ENCODE peak calls at places on chromosomes 16 and 17, in five cellular contexts. F, Y, T, G and B are unnamed samples. For H3K4me1, the result is how much of the 10 kb centered on the place peaks cover.

GRCh38 chr17:40516581-40517285 is 15.3 kb upstream of the TNS4 start:
- DNase-seq in T (no peak), G (peak), Y (peak), F (peak), B (peak)

GRCh38 chr17:47987240-47987835 is 16.4 kb downstream of the CDK5RAP3 start:
- DNase-seq in T (no peak), G (no peak), F (no peak), Y (no peak), B (no peak)

GRCh38 chr16:72270531-72270930 is 98.6 kb upstream of the PMFBP1 start:
- DNase-seq in Y (no peak), G (no peak), F (no peak), T (no peak), B (no peak)

GRCh38 chr17:40602445-40603443 is 37.5 kb upstream of the CCR7 start:
- DNase-seq in T (no peak), F (no peak), Y (no peak), G (no peak), B (no peak)

GRCh38 chr17:6534846-6535514 is 21.4 kb downstream of the PITPNM3 start:
- DNase-seq in G (peak), F (no peak), T (no peak), Y (no peak), B (no peak)

GRCh38 chr17:65163990-65164495 is 26.9 kb downstream of the RGS9 start:
- DNase-seq in Y (peak), G (no peak), F (peak), T (no peak), B (peak)

GRCh38 chr17:48589831-48590602 is at the start of gene HOXB3:
- DNase-seq in G (no peak), Y (no peak), F (no peak), T (no peak), B (no peak)

GRCh38 chr17:49861150-49861884 is 13.4 kb upstream of the TAC4 start:
- DNase-seq in T (peak), F (peak), G (no peak), Y (peak), B (peak)

GRCh38 chr16:57264950-57265371 is 19.5 kb downstream of the PLLP start:
- DNase-seq in G (no peak), Y (no peak), F (no peak), T (no peak), B (no peak)

GRCh38 chr17:66715745-66716156 is 119.2 kb upstream of the CACNG5 start:
- DNase-seq in T (no peak), Y (peak), G (no peak), F (no peak), B (no peak)

GRCh38 chr17:58200024-58200633 is 7.6 kb downstream of the EPX start:
- DNase-seq in F (peak), T (no peak), Y (peak), G (no peak), B (peak)

GRCh38 chr17:29615048-29615385 is 7.7 kb downstream of the CORO6 start:
- DNase-seq in G (no peak), T (peak), F (peak), Y (no peak), B (no peak)

GRCh38 chr16:57815987-57816745 is 13.9 kb upstream of the KIFC3 start:
- DNase-seq in Y (peak), G (peak), F (peak), T (peak), B (peak)

GRCh38 chr17:57636985-57637667 is 108.0 kb downstream of the CCDC182 start:
- DNase-seq in T (no peak), G (no peak), F (no peak), Y (no peak), B (no peak)

GRCh38 chr17:2259769-2260536 is 43.6 kb downstream of the SMG6 start:
- DNase-seq in T (no peak), G (no peak), F (peak), Y (no peak), B (no peak)

GRCh38 chr16:57892041-57892440 is 78.9 kb downstream of the CNGB1 start:
- DNase-seq in T (no peak), F (no peak), Y (no peak), G (no peak), B (peak)

GRCh38 chr16:69348222-69348621 is 3.4 kb downstream of the TMED6 start:
- DNase-seq in Y (no peak), T (no peak), F (no peak), G (no peak), B (no peak)
- H3K27ac ChIP-seq in Y (no peak), T (no peak), F (no peak), G (no peak), B (no peak)

GRCh38 chr16:29806096-29806579 is at the start of gene MAZ:
- DNase-seq in F (no peak), T (peak), Y (no peak), G (no peak), B (no peak)
- H3K4me1 ChIP-seq in F (under half), T (under half), Y (under half), G (under half), B (under half)

GRCh38 chr16:81283044-81283443 is 31.7 kb upstream of the GAN start:
- DNase-seq in Y (no peak), T (no peak), F (no peak), G (no peak), B (no peak)

GRCh38 chr16:81280393-81280792 is 34.4 kb upstream of the GAN start:
- DNase-seq in F (no peak), Y (no peak), G (no peak), T (no peak), B (no peak)

GRCh38 chr16:81279375-81279774 is 35.4 kb upstream of the GAN start:
- DNase-seq in F (no peak), T (no peak), Y (no peak), G (no peak), B (no peak)

GRCh38 chr16:81284995-81285600 is 29.7 kb upstream of the GAN start:
- DNase-seq in T (no peak), G (peak), F (no peak), Y (no peak), B (no peak)
- H3K27ac ChIP-seq in T (no peak), G (no peak), F (no peak), Y (no peak), B (no peak)

DNA sequence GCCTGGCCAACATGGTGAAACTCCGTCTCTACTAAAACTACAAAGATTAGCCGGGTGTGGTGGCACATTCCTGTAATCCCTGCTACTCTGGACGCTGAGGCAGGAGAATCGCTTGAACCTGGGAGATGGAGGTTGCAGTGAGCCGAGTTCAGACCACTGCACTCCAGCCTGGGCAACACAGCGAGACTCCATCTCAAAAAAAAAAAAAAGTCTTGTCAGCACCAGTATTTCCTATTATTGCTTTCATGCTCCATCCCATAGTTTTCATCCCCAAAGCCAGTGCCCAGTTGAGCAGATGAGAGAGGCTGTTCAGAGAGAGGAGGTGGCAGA is 58.4 kb downstream of the WDR45B start:
- DNase-seq in T (no peak), F (no peak), Y (no peak), G (no peak), B (no peak)
- H3K4me1 ChIP-seq in T (under half), F (under half), Y (under half), G (under half), B (under half)

DNA sequence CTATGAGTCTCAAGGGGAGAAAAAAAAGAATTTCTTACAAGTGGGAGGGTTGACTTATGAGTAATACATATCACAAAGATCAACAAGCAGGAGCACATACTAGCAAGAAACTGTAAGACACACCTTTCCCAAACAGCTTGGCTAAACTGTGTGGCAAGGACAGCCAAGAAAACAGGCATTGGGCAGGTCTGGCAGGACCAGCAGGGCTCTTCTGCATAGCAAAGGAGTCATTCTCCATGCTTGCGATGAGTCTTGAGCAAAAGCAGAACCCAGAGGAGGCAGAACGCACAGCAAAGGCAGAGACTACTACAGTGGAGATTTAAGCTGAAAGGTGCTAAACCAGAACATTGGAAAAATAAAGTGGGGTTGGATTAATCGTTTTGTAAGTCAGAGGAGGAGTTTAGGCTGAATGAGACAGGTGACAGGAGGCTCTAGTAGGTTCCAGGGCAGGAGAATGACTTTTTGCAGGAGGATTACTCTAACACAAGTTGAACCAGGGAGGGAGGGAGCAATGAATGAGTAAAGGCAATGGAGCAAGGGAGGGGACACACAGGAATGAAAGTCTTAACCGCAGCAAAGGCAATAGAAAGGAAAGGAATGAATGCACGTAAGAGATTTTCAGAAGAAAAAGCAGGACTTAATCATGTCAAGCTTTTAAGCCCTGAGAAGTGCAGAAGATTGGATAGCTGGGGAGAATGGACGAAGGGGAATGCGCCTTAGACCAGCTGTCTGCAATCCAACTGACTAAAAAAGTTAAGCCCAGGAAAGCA is 2.7 kb downstream of the N4BP1 start:
- DNase-seq in T (no peak), F (no peak), G (no peak), Y (no peak), B (no peak)
- H3K27ac ChIP-seq in T (peak), F (no peak), G (no peak), Y (no peak), B (no peak)

GRCh38 chr16:50616883-50617629 is 64.1 kb downstream of the SNX20 start:
- DNase-seq in Y (no peak), T (no peak), G (no peak), F (no peak), B (no peak)

GRCh38 chr16:50615891-50616290 is 65.2 kb downstream of the SNX20 start:
- DNase-seq in G (no peak), Y (no peak), T (no peak), F (no peak), B (no peak)

GRCh38 chr16:50617630-50618184 is 63.4 kb downstream of the SNX20 start:
- DNase-seq in T (no peak), Y (no peak), F (no peak), G (no peak), B (no peak)

GRCh38 chr16:50614956-50615727 is 66.0 kb downstream of the SNX20 start:
- DNase-seq in T (no peak), F (no peak), Y (no peak), G (no peak), B (no peak)

DNA sequence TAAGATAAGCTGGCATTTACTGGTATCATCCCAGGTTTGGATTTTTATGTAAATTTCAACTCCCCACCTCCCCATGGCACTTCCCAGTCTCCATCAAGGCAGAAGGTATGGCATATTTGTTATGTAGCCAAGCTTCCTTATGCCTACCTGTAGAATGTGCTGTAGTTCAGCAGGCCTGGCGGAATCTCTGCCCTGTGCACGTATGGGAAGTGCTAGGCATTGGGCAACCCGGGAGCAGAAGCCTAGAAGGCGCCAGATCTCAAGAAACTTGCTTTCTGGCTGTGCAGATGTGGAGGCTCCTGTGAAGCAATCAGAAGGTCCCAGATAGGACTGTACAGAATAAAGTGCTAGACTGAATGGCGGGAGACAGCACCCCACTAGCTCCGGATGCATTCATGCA is 64.7 kb downstream of the SNX20 start:
- DNase-seq in G (no peak), Y (no peak), F (no peak), T (no peak), B (no peak)
- H3K4me1 ChIP-seq in G (under half), Y (under half), F (under half), T (under half), B (under half)